ENCODE peak calls at places on chromosomes 5 and 9, in six cellular contexts. L is tibial nerve, H is OCI-LY7, E is GM23248, X is RWPE1, Y is esophagus squamous epithelium. D is an unnamed sample.

GRCh38 chr5:14134086-14134485 is 9.1 kb upstream of the TRIO start:
- DNase-seq in L (no peak), H (no peak), E (no peak), X (no peak), Y (no peak), D (no peak)

GRCh38 chr9:13896047-13896446 is 417.9 kb downstream of the NFIB start:
- DNase-seq in L (no peak), H (no peak), E (no peak), X (no peak), Y (no peak), D (no peak)

GRCh38 chr5:133265720-133266575 is 214.1 kb downstream of the HSPA4 start:
- DNase-seq in L (no peak), H (no peak), E (no peak), X (no peak), Y (no peak), D (no peak)

GRCh38 chr5:150234606-150235547 is 45.0 kb downstream of the SLC6A7 start:
- DNase-seq in L (no peak), H (peak), E (no peak), X (no peak), Y (no peak), D (no peak)

GRCh38 chr5:1987471-1987870 is 104.7 kb upstream of the IRX4 start:
- DNase-seq in L (no peak), H (no peak), E (no peak), X (no peak), Y (no peak), D (no peak)

GRCh38 chr5:177440211-177440989 is 6.2 kb upstream of the PRR7 start:
- DNase-seq in L (no peak), H (no peak), E (no peak), X (no peak), Y (no peak), D (no peak)

GRCh38 chr5:93192683-93193082 is 388.3 kb downstream of the NR2F1-AS1 start:
- DNase-seq in L (no peak), H (no peak), E (no peak), X (no peak), Y (no peak), D (no peak)

GRCh38 chr5:107476783-107477182 is 194.0 kb downstream of the EFNA5 start:
- DNase-seq in L (no peak), H (peak), E (no peak), X (no peak), Y (no peak), D (no peak)

GRCh38 chr9:13705356-13705755 is 425.9 kb upstream of the MPDZ start:
- DNase-seq in L (no peak), H (no peak), E (peak), X (no peak), Y (no peak), D (no peak)

GRCh38 chr9:35051069-35051967 is 21.1 kb downstream of the VCP start:
- DNase-seq in L (no peak), H (peak), E (peak), X (peak), Y (no peak), D (peak)

GRCh38 chr5:73668017-73668416 is 42.0 kb downstream of the ARHGEF28 start:
- DNase-seq in L (no peak), H (no peak), E (no peak), X (no peak), Y (no peak), D (no peak)

GRCh38 chr9:119873877-119874276 is 504.6 kb upstream of the BRINP1 start:
- DNase-seq in L (no peak), H (no peak), E (no peak), X (no peak), Y (no peak), D (no peak)

GRCh38 chr9:135156525-135157510 is 69.3 kb downstream of the OLFM1 start:
- DNase-seq in L (no peak), H (peak), E (peak), X (peak), Y (no peak), D (no peak)

GRCh38 chr5:131221888-131222287 is 42.0 kb upstream of the CDC42SE2 start:
- DNase-seq in L (no peak), H (no peak), E (peak), X (peak), Y (no peak), D (no peak)

GRCh38 chr5:127313847-127314473 is 23.4 kb downstream of the MEGF10 start:
- DNase-seq in L (peak), H (peak), E (peak), X (peak), Y (no peak), D (peak)

GRCh38 chr5:143342607-143343006 is 60.9 kb downstream of the NR3C1 start:
- DNase-seq in L (no peak), H (no peak), E (no peak), X (no peak), Y (no peak), D (no peak)

GRCh38 chr5:176780951-176781350 is 29.4 kb upstream of the UNC5A start:
- DNase-seq in L (no peak), H (no peak), E (no peak), X (no peak), Y (no peak), D (no peak)

GRCh38 chr5:43685271-43685950 is 82.4 kb downstream of the NNT start:
- DNase-seq in L (no peak), H (no peak), E (peak), X (no peak), Y (no peak), D (no peak)

GRCh38 chr9:89642789-89643188 is 38.0 kb downstream of the GADD45G start:
- DNase-seq in L (no peak), H (no peak), E (no peak), X (no peak), Y (no peak), D (no peak)

GRCh38 chr9:134396825-134397224 is 70.6 kb downstream of the RXRA start:
- DNase-seq in L (no peak), H (peak), E (no peak), X (no peak), Y (no peak), D (no peak)

GRCh38 chr5:172910828-172911627 is 48.2 kb upstream of the RPL26L1 start:
- DNase-seq in L (peak), H (peak), E (peak), X (no peak), Y (no peak), D (peak)

GRCh38 chr9:124730772-124731171 is 40.3 kb downstream of the NR6A1 start:
- DNase-seq in L (no peak), H (no peak), E (no peak), X (no peak), Y (no peak), D (no peak)

GRCh38 chr9:124739360-124739759 is 31.8 kb downstream of the NR6A1 start:
- DNase-seq in L (no peak), H (no peak), E (no peak), X (no peak), Y (no peak), D (no peak)

GRCh38 chr9:124735121-124735520 is 36.0 kb downstream of the NR6A1 start:
- DNase-seq in L (no peak), H (peak), E (peak), X (peak), Y (no peak), D (no peak)

GRCh38 chr9:124733964-124734740 is 37.0 kb downstream of the NR6A1 start:
- DNase-seq in L (no peak), H (peak), E (no peak), X (peak), Y (no peak), D (no peak)
- H3K27ac ChIP-seq in L (peak), H (peak), E (no peak), X (peak), Y (peak), D (no peak)

GRCh38 chr9:121393318-121393717 is 23.3 kb upstream of the STOM start:
- DNase-seq in L (no peak), H (no peak), E (peak), X (peak), Y (no peak), D (no peak)
- H3K27ac ChIP-seq in L (no peak), H (no peak), E (peak), X (peak), Y (peak), D (no peak)

DNA sequence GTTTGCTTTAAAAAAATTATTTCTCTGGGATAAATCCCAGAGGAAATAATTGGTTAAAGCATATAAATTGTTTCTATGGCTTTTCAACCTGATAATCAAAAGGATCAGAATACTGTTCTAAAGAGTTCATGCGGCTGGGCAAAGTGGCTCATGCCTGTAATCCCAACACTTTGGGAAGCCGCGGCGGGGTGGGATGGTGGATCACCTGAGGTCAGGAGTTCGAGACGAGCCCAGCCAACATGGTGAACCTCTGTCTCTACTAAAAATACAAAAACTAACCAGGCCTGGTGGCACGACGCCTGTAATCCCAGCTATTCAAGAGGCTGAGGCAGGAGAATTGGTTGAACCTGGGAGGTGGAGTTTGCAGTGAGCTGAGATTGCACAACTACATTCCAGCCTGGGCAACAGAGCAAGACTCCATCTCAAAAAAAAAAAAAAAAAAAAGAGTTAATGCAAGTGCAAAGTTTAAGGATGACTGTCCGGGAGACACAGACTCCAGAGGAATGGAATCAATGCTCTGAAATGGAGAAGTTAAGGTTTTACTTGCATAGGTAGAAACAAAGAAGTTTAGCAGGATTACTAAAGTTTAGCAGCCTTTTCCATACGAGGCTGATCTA is 16.6 kb upstream of the GRHPR start:
- DNase-seq in L (no peak), H (no peak), E (no peak), X (no peak), Y (no peak), D (no peak)
- H3K27ac ChIP-seq in L (no peak), H (peak), E (no peak), X (no peak), Y (no peak), D (no peak)

DNA sequence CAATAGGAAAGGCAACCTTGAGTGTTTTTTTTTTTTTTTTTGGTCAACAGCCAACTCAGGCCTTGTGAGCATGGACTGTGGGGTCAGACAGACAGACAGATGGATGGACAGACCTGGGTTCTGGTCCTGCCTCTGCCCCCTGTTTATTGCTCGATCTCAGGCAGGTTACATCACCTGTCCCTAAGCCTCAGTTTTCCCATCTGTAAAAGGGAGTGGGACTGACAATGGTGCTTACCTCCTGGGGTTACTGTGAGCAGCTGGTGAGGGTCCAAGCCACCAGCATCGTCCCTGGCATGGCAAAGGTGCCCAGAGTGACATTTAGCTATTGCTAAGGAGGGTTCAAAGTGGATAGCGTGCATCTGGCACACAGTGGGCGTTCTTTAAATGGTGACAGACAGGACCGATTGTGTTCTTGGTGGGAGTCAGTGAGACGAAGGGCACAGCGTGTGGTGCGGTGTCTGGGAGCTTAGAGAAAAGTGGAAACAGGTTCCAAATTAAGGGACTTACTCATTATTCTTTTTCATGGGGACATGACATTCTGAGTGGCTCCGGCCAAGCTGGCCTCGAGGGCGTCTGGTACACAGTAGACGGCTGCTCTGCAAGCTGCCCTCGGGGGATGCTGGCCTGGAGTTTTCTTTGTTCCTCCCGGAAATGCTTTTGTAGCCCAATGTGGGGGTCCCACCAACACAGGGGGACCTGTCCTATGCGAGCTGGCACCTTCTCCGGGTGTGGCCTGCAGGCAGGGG is 72.1 kb downstream of the COL27A1 start:
- DNase-seq in L (no peak), H (no peak), E (no peak), X (no peak), Y (no peak), D (no peak)
- H3K27ac ChIP-seq in L (no peak), H (no peak), E (no peak), X (no peak), Y (no peak), D (no peak)

DNA sequence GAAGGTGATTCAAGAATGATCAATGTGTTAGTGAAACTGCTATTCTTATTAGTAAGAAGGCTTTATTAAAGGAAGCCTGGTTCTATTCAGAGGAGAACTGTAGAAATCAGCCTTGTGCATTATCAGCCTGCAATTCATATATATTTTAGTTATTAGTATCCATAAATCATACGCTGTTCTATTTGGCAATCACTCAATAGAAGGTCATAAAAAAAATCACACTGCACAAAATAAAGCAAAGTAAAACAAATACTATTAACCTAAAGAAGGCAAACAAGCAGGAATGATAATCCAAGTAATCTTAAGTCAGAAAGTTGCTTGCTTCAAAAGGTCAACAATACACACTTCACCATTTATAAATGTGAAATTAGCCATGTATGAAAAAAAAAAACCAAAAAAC is 138.1 kb downstream of the PDE4D start:
- DNase-seq in L (no peak), H (no peak), E (no peak), X (no peak), Y (no peak), D (no peak)
- H3K27ac ChIP-seq in L (no peak), H (no peak), E (no peak), X (no peak), Y (no peak), D (no peak)

GRCh38 chr5:142246263-142246662 is 78.6 kb downstream of the SPRY4 start:
- DNase-seq in L (no peak), H (no peak), E (peak), X (peak), Y (no peak), D (peak)

GRCh38 chr5:142253938-142254895 is 70.6 kb downstream of the SPRY4 start:
- DNase-seq in L (no peak), H (no peak), E (peak), X (no peak), Y (no peak), D (no peak)

GRCh38 chr5:142245776-142246175 is 79.0 kb downstream of the SPRY4 start:
- DNase-seq in L (no peak), H (no peak), E (peak), X (no peak), Y (no peak), D (no peak)

GRCh38 chr5:142248853-142249462 is 75.9 kb downstream of the SPRY4 start:
- DNase-seq in L (no peak), H (no peak), E (peak), X (no peak), Y (no peak), D (no peak)

DNA sequence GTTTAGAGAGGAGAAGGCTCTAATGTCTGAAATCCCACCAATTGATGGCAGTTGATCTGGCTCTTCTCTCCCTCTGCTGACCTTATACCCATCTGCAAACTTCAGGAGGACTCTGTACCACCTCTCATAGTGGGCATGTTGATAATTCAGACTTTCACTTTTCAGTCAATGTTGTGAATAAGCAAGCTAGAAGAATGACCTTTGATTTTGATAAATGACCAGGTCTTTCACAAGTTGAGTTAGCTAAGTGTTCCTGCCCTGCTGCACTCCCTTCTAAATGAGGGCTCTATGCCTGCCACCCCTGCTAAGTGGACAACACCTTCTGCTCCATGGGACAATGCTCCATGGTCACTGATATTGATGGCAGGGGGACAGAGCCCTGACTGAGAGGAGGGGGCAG is 74.7 kb downstream of the SPRY4 start:
- DNase-seq in L (no peak), H (no peak), E (no peak), X (no peak), Y (no peak), D (no peak)
- H3K27ac ChIP-seq in L (no peak), H (no peak), E (no peak), X (no peak), Y (no peak), D (no peak)

DNA sequence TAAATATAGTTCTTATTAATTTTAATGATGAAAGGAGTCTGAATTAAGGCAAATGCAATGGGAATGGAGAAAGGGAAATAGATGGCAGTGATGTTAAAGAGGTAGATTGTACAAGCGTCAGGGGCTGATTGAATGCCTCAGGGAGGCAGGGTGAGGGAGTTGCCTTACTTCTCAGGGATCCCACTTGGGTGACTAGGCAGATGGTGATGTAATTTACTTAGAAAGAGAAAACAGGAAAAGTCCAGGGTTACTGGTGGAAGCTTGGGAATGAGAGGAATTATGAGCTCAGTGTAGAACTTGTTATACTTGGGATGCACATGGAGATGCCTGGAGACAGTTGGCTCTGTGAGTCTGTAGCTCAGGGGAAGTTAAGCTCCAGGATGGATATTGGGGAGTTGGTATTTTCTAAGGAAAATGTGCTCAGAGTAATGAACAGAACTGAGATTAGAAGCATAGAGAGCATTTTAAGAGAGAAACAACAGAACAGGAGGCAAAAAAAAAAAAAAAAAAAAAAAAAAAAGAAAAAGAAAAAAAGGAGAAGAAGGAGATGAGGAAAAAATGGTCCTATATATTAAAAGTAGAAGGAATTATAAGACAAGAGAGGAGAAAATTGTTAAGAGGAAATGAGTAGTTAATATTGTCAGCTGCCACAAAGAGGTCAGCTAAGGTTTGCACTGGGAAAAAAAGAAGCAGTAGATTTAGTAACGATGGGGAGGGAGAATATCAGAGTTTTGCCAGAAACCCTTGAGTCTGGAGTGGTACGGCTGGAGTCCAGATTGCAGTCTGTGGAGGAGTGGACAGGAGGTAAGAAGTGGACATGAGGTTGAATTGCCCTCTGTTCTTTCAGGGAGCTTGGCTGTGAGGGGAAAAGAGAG is 88.0 kb upstream of the ELL2 start:
- DNase-seq in L (no peak), H (no peak), E (peak), X (peak), Y (no peak), D (no peak)
- H3K27ac ChIP-seq in L (no peak), H (no peak), E (peak), X (no peak), Y (no peak), D (no peak)

D was measured in uterus.